ENCODE peak calls at places on chromosomes 1 and 21, in five cellular contexts. One of them, this sample, is unnamed.

GRCh38 chr21:29641635-29642550 is 297.9 kb downstream of the GRIK1 start:
- DNase-seq in stimulated activated CD4-positive, alpha-beta T cell treated with anti-CD3 and anti-CD28 coated beads, Interleukin-15, amount 100 ng/mL, for 1 hour: no peak
- DNase-seq in hepatic stellate cell: no peak
- DNase-seq in GM03348: no peak
- DNase-seq in heart left ventricle: no peak
- DNase-seq in this sample: no peak

GRCh38 chr1:59967141-59967697 is 40.6 kb upstream of the CYP2J2 start:
- DNase-seq in heart left ventricle: no peak
- DNase-seq in hepatic stellate cell: no peak
- DNase-seq in GM03348: no peak
- DNase-seq in stimulated activated CD4-positive, alpha-beta T cell treated with anti-CD3 and anti-CD28 coated beads, Interleukin-15, amount 100 ng/mL, for 1 hour: no peak
- DNase-seq in this sample: no peak

GRCh38 chr21:38306407-38306806 is 49.6 kb downstream of the KCNJ15 start:
- DNase-seq in GM03348: peak; percentile 29
- DNase-seq in heart left ventricle: no peak
- DNase-seq in hepatic stellate cell: peak; percentile 44
- DNase-seq in stimulated activated CD4-positive, alpha-beta T cell treated with anti-CD3 and anti-CD28 coated beads, Interleukin-15, amount 100 ng/mL, for 1 hour: no peak
- DNase-seq in this sample: peak; percentile 65

GRCh38 chr1:169933999-169934725 is 40.5 kb upstream of the SCYL3 start:
- DNase-seq in heart left ventricle: no peak
- DNase-seq in GM03348: no peak
- DNase-seq in hepatic stellate cell: no peak
- DNase-seq in stimulated activated CD4-positive, alpha-beta T cell treated with anti-CD3 and anti-CD28 coated beads, Interleukin-15, amount 100 ng/mL, for 1 hour: no peak
- DNase-seq in this sample: no peak

GRCh38 chr1:205590777-205591513 is 40.9 kb downstream of the ELK4 start:
- DNase-seq in stimulated activated CD4-positive, alpha-beta T cell treated with anti-CD3 and anti-CD28 coated beads, Interleukin-15, amount 100 ng/mL, for 1 hour: no peak
- DNase-seq in heart left ventricle: no peak
- DNase-seq in hepatic stellate cell: no peak
- DNase-seq in GM03348: no peak
- DNase-seq in this sample: no peak

GRCh38 chr1:170732262-170732595 is 68.3 kb downstream of the PRRX1 start:
- DNase-seq in heart left ventricle: no peak
- DNase-seq in stimulated activated CD4-positive, alpha-beta T cell treated with anti-CD3 and anti-CD28 coated beads, Interleukin-15, amount 100 ng/mL, for 1 hour: no peak
- DNase-seq in GM03348: peak; percentile 20
- DNase-seq in hepatic stellate cell: peak; percentile 14
- DNase-seq in this sample: no peak

GRCh38 chr1:214566158-214567104 is 15.0 kb upstream of the PTPN14 start:
- DNase-seq in GM03348: peak; percentile 63
- DNase-seq in heart left ventricle: no peak
- DNase-seq in hepatic stellate cell: peak; percentile 32
- DNase-seq in stimulated activated CD4-positive, alpha-beta T cell treated with anti-CD3 and anti-CD28 coated beads, Interleukin-15, amount 100 ng/mL, for 1 hour: no peak
- DNase-seq in this sample: peak; percentile 75

GRCh38 chr1:160095382-160096105 is 2.9 kb downstream of the IGSF8 start:
- DNase-seq in stimulated activated CD4-positive, alpha-beta T cell treated with anti-CD3 and anti-CD28 coated beads, Interleukin-15, amount 100 ng/mL, for 1 hour: no peak
- DNase-seq in heart left ventricle: no peak
- DNase-seq in GM03348: no peak
- DNase-seq in hepatic stellate cell: no peak
- DNase-seq in this sample: no peak

GRCh38 chr1:193355179-193355578 is 168.8 kb upstream of the B3GALT2 start:
- DNase-seq in GM03348: no peak
- DNase-seq in heart left ventricle: no peak
- DNase-seq in stimulated activated CD4-positive, alpha-beta T cell treated with anti-CD3 and anti-CD28 coated beads, Interleukin-15, amount 100 ng/mL, for 1 hour: no peak
- DNase-seq in hepatic stellate cell: no peak
- DNase-seq in this sample: no peak

GRCh38 chr1:57796609-57797008 is 372.7 kb upstream of the DAB1 start:
- DNase-seq in GM03348: peak; percentile 4
- DNase-seq in hepatic stellate cell: no peak
- DNase-seq in stimulated activated CD4-positive, alpha-beta T cell treated with anti-CD3 and anti-CD28 coated beads, Interleukin-15, amount 100 ng/mL, for 1 hour: no peak
- DNase-seq in heart left ventricle: no peak
- DNase-seq in this sample: no peak

This sample was measured in SJSA1.